ENCODE peak calls at places on chromosomes 6 and 20, in four cellular contexts. L, W, T and S are unnamed samples. For H3K4me1, the result is how much of the 10 kb centered on the place peaks cover.

GRCh38 chr6:38938741-38939140 is 109.8 kb upstream of the GLP1R start:
- DNase-seq in L (no peak), W (no peak), T (no peak), S (no peak)

GRCh38 chr6:155301867-155302266 is 12.4 kb downstream of the TFB1M start:
- DNase-seq in L (no peak), W (no peak), T (no peak), S (no peak)

GRCh38 chr20:40797425-40797824 is 108.4 kb upstream of the MAFB start:
- DNase-seq in L (no peak), W (peak), T (peak), S (peak)

GRCh38 chr6:50608421-50608820 is 104.9 kb upstream of the TFAP2D start:
- DNase-seq in L (no peak), W (no peak), T (no peak), S (no peak)

GRCh38 chr20:25580711-25581110 is 4.6 kb downstream of the NINL start:
- DNase-seq in L (no peak), W (no peak), T (no peak), S (no peak)

GRCh38 chr6:112576421-112576820 is 229.3 kb downstream of the RFPL4B start:
- DNase-seq in L (no peak), W (no peak), T (no peak), S (no peak)

GRCh38 chr6:53795254-53795701 is 473 bp downstream of the LRRC1 start:
- DNase-seq in L (no peak), W (no peak), T (no peak), S (no peak)

GRCh38 chr6:11358904-11359840 is 126.7 kb upstream of the NEDD9 start:
- DNase-seq in L (no peak), W (no peak), T (peak), S (no peak)

GRCh38 chr6:162389353-162390085 is 338.0 kb downstream of the PRKN start:
- DNase-seq in L (no peak), W (no peak), T (no peak), S (no peak)

GRCh38 chr6:6891949-6892461 is 215.8 kb upstream of the RREB1 start:
- DNase-seq in L (no peak), W (no peak), T (no peak), S (no peak)

GRCh38 chr20:37833172-37833915 is 69.6 kb upstream of the VSTM2L start:
- DNase-seq in L (no peak), W (peak), T (no peak), S (no peak)

GRCh38 chr6:108114861-108115597 is 40.5 kb upstream of the OSTM1 start:
- DNase-seq in L (no peak), W (no peak), T (no peak), S (no peak)

GRCh38 chr6:53869964-53870363 is 75.2 kb downstream of the LRRC1 start:
- DNase-seq in L (no peak), W (no peak), T (no peak), S (no peak)

GRCh38 chr6:1424306-1424927 is 35.0 kb downstream of the FOXF2 start:
- DNase-seq in L (no peak), W (peak), T (peak), S (peak)

GRCh38 chr6:162385980-162386379 is 341.6 kb downstream of the PRKN start:
- DNase-seq in L (no peak), W (no peak), T (no peak), S (no peak)

GRCh38 chr20:25030007-25030648 is 27.8 kb downstream of the ACSS1 start:
- DNase-seq in L (no peak), W (no peak), T (peak), S (no peak)

GRCh38 chr6:119204744-119205143 is 126.3 kb upstream of the FAM184A start:
- DNase-seq in L (no peak), W (no peak), T (no peak), S (no peak)

GRCh38 chr6:139699335-139699734 is 324.9 kb upstream of the CITED2 start:
- DNase-seq in L (no peak), W (no peak), T (no peak), S (no peak)

GRCh38 chr20:6663104-6663503 is 104.4 kb upstream of the BMP2 start:
- DNase-seq in L (no peak), W (no peak), T (no peak), S (no peak)

GRCh38 chr6:23647045-23647444 is 479.0 kb upstream of the NRSN1 start:
- DNase-seq in L (no peak), W (no peak), T (no peak), S (no peak)

GRCh38 chr20:11207749-11208502 is 534.1 kb upstream of the JAG1 start:
- DNase-seq in L (no peak), W (no peak), T (peak), S (peak)

GRCh38 chr20:23029324-23029723 is 5.8 kb upstream of the SSTR4 start:
- DNase-seq in L (no peak), W (no peak), T (no peak), S (no peak)

GRCh38 chr20:23048283-23049200 is 930 bp downstream of the THBD start:
- DNase-seq in L (no peak), W (no peak), T (no peak), S (peak)

GRCh38 chr6:106773482-106773881 is 144.1 kb downstream of the QRSL1 start:
- DNase-seq in L (no peak), W (no peak), T (no peak), S (no peak)

GRCh38 chr20:21244808-21245207 is 58.3 kb upstream of the XRN2 start:
- DNase-seq in L (no peak), W (no peak), T (no peak), S (no peak)

GRCh38 chr20:62967149-62967501 is 14.6 kb downstream of the SLC17A9 start:
- DNase-seq in L (no peak), W (no peak), T (no peak), S (no peak)

GRCh38 chr6:167699141-167700036 is 127.3 kb upstream of the AFDN start:
- DNase-seq in L (peak), W (no peak), T (no peak), S (no peak)

GRCh38 chr6:83711958-83712357 is 3.1 kb upstream of the SNAP91 start:
- DNase-seq in L (no peak), W (no peak), T (no peak), S (no peak)

GRCh38 chr6:21753571-21754108 is 160.1 kb downstream of the SOX4 start:
- DNase-seq in L (no peak), W (no peak), T (no peak), S (no peak)

GRCh38 chr20:63492982-63493381 is 5.9 kb downstream of the EEF1A2 start:
- DNase-seq in L (no peak), W (no peak), T (no peak), S (no peak)

GRCh38 chr6:49257549-49257948 is 205.5 kb downstream of the MMUT start:
- DNase-seq in L (no peak), W (no peak), T (no peak), S (no peak)

GRCh38 chr6:39073471-39074355 is 25.1 kb downstream of the GLP1R start:
- DNase-seq in L (no peak), W (no peak), T (no peak), S (no peak)

GRCh38 chr20:33803921-33804337 is 7.2 kb upstream of the CHMP4B start:
- DNase-seq in L (no peak), W (no peak), T (no peak), S (no peak)

GRCh38 chr6:155939253-155939652 is 483.6 kb upstream of the NOX3 start:
- DNase-seq in L (no peak), W (no peak), T (no peak), S (no peak)

GRCh38 chr20:31474097-31474436 is 860 bp downstream of the DEFB124 start:
- DNase-seq in L (no peak), W (no peak), T (no peak), S (no peak)

GRCh38 chr6:131631625-131632284 is 3.7 kb upstream of the MED23 start:
- DNase-seq in L (no peak), W (no peak), T (peak), S (no peak)

GRCh38 chr6:140253096-140253495 is 878.6 kb upstream of the CITED2 start:
- DNase-seq in L (no peak), W (no peak), T (no peak), S (no peak)

GRCh38 chr6:36983538-36983937 is 2.5 kb downstream of the MTCH1 start:
- DNase-seq in L (no peak), W (no peak), T (no peak), S (no peak)

GRCh38 chr6:36986704-36987047 is 680 bp upstream of the MTCH1 start:
- DNase-seq in L (no peak), W (no peak), T (no peak), S (no peak)

GRCh38 chr6:36985963-36986703 is at the start of gene MTCH1:
- DNase-seq in L (peak), W (peak), T (peak), S (peak)

GRCh38 chr6:36985384-36985962 is 523 bp downstream of the MTCH1 start:
- DNase-seq in L (no peak), W (peak), T (no peak), S (no peak)

DNA sequence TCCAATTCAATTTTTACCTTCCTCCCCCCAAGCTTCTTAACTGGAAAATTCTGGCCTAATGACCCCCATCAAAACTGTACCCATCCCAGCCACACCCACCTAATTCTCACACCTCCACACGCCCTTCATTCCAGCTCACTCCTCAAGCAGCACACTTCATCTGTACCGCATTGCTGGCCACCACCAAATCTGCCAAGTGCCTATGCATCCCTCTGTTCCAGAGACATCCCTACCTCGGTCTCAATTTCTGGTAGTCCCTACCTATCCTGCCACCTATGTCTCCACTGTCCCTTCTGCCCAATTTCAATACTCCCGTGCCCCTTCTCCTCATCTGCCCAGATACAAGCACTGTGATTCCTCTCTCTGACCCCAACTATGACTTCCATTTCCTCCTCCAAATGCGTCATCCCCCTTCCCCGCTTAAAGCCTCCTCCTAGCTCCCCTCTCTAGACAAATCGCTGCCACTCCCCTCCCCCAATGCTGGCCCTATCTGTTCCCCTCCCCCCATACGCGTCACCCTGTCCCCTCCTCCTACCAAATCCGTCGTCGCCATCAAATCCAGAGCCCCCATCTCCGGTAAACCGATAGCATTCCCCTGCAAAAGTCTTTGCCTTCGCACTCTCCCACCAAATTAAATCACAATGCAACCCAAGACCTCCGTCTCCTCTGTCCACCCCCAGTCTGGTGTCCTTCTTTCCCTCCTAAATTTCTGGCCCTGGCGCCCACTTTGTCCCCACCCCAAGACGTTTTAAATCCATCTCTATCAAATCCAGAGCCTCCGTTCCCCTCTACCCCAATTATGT is 1.2 kb downstream of the MTCH1 start:
- DNase-seq in L (no peak), W (peak), T (no peak), S (peak)
- H3K4me1 ChIP-seq in L (under half), W (under half), T (under half), S (under half)

DNA sequence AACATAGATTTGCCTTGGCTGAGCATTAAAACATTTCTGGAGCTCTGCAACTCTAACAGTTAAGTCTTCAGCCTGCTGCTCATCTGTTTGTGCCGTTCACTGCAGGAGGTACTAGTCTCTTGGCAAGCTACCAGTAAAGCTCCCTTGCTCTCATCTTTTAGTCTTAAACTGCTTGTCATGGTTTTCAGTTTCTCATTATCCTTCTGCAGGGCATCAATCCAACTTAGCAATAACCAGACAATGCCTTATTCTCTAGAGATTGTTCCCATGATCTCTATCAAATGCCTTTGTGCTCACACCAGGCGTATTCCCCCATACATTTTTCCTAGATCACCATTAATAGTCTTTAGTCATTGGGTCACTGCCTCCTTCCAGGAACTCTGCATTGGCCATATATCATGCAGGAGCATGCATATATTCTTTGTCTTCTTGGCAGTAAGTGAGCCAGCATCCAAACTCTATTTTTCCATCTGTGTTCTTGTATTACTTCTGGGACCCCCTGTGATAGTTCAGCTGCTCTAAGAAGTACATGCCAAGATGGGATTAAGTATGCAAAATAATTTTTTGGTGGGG is 171.4 kb downstream of the GRM1 start:
- DNase-seq in L (no peak), W (no peak), T (no peak), S (no peak)
- TF ChIP-seq CHD4 in L (no peak), W (no peak), T (no peak), S (no peak)

GRCh38 chr20:50467618-50468373 is 42.4 kb upstream of the PTPN1 start:
- DNase-seq in L (no peak), W (peak), T (peak), S (peak)
- TF ChIP-seq BHLHE40 in L (no peak), W (no peak), T (no peak), S (no peak)

DNA sequence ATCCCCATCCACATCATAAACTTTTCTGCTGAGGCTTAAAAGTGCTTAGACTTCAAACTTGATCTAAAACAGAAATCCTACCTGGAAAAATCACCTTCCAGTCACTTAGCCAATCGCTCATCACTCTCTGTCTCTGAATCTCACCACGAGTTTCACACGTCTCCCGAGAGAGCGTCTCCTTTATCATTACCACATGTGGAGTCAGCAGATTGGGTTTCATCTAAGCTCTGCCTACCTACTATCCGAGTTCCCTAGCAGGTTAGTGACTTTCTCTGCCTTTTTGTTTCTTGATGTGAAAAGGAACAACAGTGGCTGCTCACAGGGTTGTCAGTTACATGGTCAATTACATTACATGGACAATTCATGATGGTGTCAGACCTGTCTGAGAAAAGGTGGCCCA is 286.2 kb downstream of the ESR1 start:
- DNase-seq in L (no peak), W (no peak), T (no peak), S (no peak)
- H3K4me1 ChIP-seq in L (under half), W (under half), T (under half), S (under half)

GRCh38 chr6:164051427-164051826 is 636.9 kb downstream of the QKI start:
- DNase-seq in L (no peak), W (no peak), T (no peak), S (no peak)

GRCh38 chr6:164045082-164045481 is 630.6 kb downstream of the QKI start:
- DNase-seq in L (no peak), W (no peak), T (no peak), S (no peak)

DNA sequence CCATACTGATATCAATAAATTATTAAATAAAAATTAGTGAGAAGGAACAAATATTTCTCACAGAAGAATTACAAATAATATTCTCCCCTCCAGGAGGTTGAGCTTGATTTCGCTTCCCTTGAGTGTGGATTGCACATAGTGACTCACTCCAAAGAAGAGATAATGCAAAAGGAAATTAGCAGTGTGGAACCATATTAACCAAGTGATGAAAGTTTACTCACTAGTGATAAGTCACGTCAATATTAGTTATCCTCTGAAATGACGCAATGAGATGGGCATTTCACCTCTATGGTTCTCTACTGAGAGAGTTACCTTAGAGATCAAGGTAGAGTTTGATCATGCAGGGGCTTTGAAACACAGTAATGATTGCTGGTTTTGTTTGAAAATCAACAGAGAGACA is 634.3 kb downstream of the QKI start:
- DNase-seq in L (no peak), W (no peak), T (no peak), S (no peak)
- TF ChIP-seq CHD4 in L (no peak), W (no peak), T (no peak), S (no peak)

GRCh38 chr20:1278323-1278660 is 12.2 kb downstream of the SNPH start:
- DNase-seq in L (no peak), W (no peak), T (no peak), S (no peak)

GRCh38 chr20:1275919-1276318 is 9.8 kb downstream of the SNPH start:
- DNase-seq in L (no peak), W (no peak), T (no peak), S (no peak)

GRCh38 chr20:1278993-1279392 is 12.9 kb downstream of the SNPH start:
- DNase-seq in L (no peak), W (no peak), T (no peak), S (no peak)

GRCh38 chr20:1280421-1281102 is 14.5 kb downstream of the SNPH start:
- DNase-seq in L (no peak), W (no peak), T (no peak), S (no peak)

DNA sequence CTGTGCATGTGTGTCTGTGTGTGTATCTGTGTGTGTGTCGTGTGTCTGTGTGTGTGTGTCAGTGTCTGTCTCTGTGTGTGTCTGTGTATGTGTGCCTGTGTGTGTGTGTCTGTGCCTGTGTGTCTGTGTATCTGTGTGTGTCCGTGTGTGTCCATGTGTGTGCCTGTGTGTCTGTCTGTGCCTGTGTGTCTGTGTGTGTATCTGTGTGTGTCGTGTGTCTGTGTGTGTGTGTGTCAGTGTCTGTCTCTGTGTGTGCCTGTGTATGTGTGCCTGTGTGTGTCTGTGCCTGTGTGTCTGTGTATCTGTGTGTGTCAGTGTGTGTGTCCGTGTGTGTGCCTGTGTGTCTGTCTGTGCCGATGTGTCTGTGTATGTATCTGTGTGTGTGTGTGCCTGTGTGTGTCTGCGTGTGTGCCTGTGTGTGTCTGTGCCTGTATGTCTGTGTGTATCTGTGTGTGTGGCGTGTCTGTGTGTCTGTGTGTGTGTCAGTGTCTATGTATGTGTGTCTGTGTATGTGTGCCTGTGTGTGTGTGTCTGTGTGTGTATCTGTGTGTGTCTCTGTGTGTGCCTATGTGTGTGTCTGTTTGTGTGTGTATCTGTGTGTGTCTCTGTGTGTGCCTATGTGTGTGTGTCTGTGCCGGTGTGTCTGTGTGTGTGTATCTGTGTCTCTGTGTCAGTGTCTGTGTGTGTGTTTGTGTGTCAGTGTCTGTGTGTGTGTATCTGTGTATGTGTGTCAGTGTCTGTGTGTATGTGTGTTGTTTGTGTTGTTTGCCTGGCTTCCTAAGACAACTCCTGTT is 11.6 kb downstream of the SNPH start:
- DNase-seq in L (no peak), W (no peak), T (no peak), S (no peak)
- TF ChIP-seq BHLHE40 in L (no peak), W (no peak), T (no peak), S (no peak)